ENCODE peak calls at places on chromosomes 16 and 17, in nine cellular contexts. C is GM23338, W is iPS DF 6.9, P is aorta, K is coronary artery, S is HepG2, I is ascending aorta, F is cardiac muscle cell, M is heart right ventricle. X is an unnamed sample.

GRCh38 chr17:43572368-43572980 is 26.3 kb upstream of the ETV4 start:
- DNase-seq in C (no peak), W (no peak), P (no peak), K (no peak), S (peak), I (no peak), F (no peak), M (no peak), X (no peak)

GRCh38 chr16:4327386-4327781 is 11.5 kb downstream of the GLIS2 start:
- DNase-seq in C (no peak), W (no peak), P (no peak), K (no peak), S (no peak), I (no peak), F (no peak), M (no peak), X (no peak)

GRCh38 chr16:30997000-30997886 is 12.2 kb downstream of the HSD3B7 start:
- DNase-seq in C (peak), W (no peak), P (peak), K (peak), S (peak), I (no peak), F (peak), M (peak), X (peak)

GRCh38 chr16:57041182-57042156 is 50.9 kb upstream of the CPNE2 start:
- DNase-seq in C (no peak), W (no peak), P (no peak), K (no peak), S (no peak), I (no peak), F (no peak), M (no peak), X (peak)

GRCh38 chr16:70691223-70692129 is 5.6 kb upstream of the MTSS2 start:
- DNase-seq in C (no peak), W (no peak), P (peak), K (peak), S (peak), I (peak), F (peak), M (peak), X (no peak)

GRCh38 chr16:72848759-72849664 is 198.9 kb downstream of the ZFHX3 start:
- DNase-seq in C (no peak), W (no peak), P (peak), K (peak), S (no peak), I (peak), F (no peak), M (peak), X (no peak)

GRCh38 chr16:4936991-4937781 is at the start of gene PPL:
- DNase-seq in C (peak), W (no peak), P (no peak), K (no peak), S (peak), I (no peak), F (peak), M (peak), X (no peak)

GRCh38 chr16:73082608-73083007 is 34.7 kb upstream of the ZFHX3 start:
- DNase-seq in C (no peak), W (no peak), P (peak), K (no peak), S (peak), I (no peak), F (no peak), M (no peak), X (no peak)

GRCh38 chr17:36864827-36865320 is 72.4 kb upstream of the LHX1 start:
- DNase-seq in C (no peak), W (no peak), P (peak), K (no peak), S (no peak), I (no peak), F (no peak), M (no peak), X (peak)

GRCh38 chr16:51816929-51817328 is 665.9 kb upstream of the SALL1 start:
- DNase-seq in C (no peak), W (no peak), P (no peak), K (no peak), S (no peak), I (no peak), F (no peak), M (no peak), X (no peak)

GRCh38 chr16:69741951-69742904 is 12.5 kb downstream of the NOB1 start:
- DNase-seq in C (no peak), W (no peak), P (peak), K (no peak), S (no peak), I (no peak), F (peak), M (peak), X (peak)

GRCh38 chr17:32484628-32485027 is 2.2 kb upstream of the CDK5R1 start:
- DNase-seq in C (no peak), W (no peak), P (no peak), K (no peak), S (no peak), I (no peak), F (no peak), M (no peak), X (peak)

GRCh38 chr17:27526603-27527002 is 70.4 kb downstream of the KSR1 start:
- DNase-seq in C (peak), W (no peak), P (no peak), K (no peak), S (no peak), I (no peak), F (no peak), M (no peak), X (peak)

GRCh38 chr17:21352981-21353265 is 23.2 kb upstream of the KCNJ12 start:
- DNase-seq in C (no peak), W (no peak), P (peak), K (no peak), S (no peak), I (no peak), F (no peak), M (no peak), X (no peak)

GRCh38 chr16:82630219-82630618 is 3.5 kb downstream of the CDH13 start:
- DNase-seq in C (no peak), W (no peak), P (no peak), K (no peak), S (no peak), I (no peak), F (no peak), M (no peak), X (no peak)

GRCh38 chr16:29877266-29877961 is 14.4 kb upstream of the CDIPT start:
- DNase-seq in C (peak), W (peak), P (no peak), K (no peak), S (no peak), I (no peak), F (peak), M (no peak), X (no peak)

GRCh38 chr16:56337131-56337857 is 88.1 kb downstream of the AMFR start:
- DNase-seq in C (no peak), W (no peak), P (peak), K (no peak), S (no peak), I (no peak), F (no peak), M (no peak), X (peak)

GRCh38 chr17:72121164-72122001 is 563 bp downstream of the SOX9 start:
- DNase-seq in C (peak), W (no peak), P (no peak), K (no peak), S (no peak), I (no peak), F (peak), M (peak), X (no peak)

GRCh38 chr17:7557825-7558543 is 566 bp upstream of the TNFSF13 start:
- DNase-seq in C (peak), W (no peak), P (peak), K (peak), S (peak), I (peak), F (peak), M (peak), X (peak)

GRCh38 chr16:75264999-75265910 is 13.8 kb upstream of the BCAR1 start:
- DNase-seq in C (peak), W (no peak), P (peak), K (peak), S (no peak), I (no peak), F (no peak), M (peak), X (no peak)

GRCh38 chr17:75639771-75640555 is 6.7 kb downstream of the SMIM5 start:
- DNase-seq in C (no peak), W (no peak), P (no peak), K (peak), S (no peak), I (no peak), F (no peak), M (no peak), X (peak)

GRCh38 chr16:27290582-27290981 is 22.0 kb upstream of the NSMCE1 start:
- DNase-seq in C (no peak), W (no peak), P (no peak), K (no peak), S (no peak), I (no peak), F (no peak), M (no peak), X (no peak)

GRCh38 chr17:44935116-44935515 is 12.5 kb downstream of the KIF18B start:
- DNase-seq in C (no peak), W (no peak), P (peak), K (peak), S (no peak), I (no peak), F (no peak), M (no peak), X (peak)

GRCh38 chr17:44932096-44932495 is 15.5 kb downstream of the KIF18B start:
- DNase-seq in C (no peak), W (no peak), P (peak), K (no peak), S (no peak), I (no peak), F (no peak), M (no peak), X (peak)

GRCh38 chr17:44934745-44935105 is 12.8 kb downstream of the KIF18B start:
- DNase-seq in C (no peak), W (no peak), P (peak), K (peak), S (no peak), I (no peak), F (no peak), M (no peak), X (peak)

GRCh38 chr17:44932526-44933097 is 15.0 kb downstream of the KIF18B start:
- DNase-seq in C (no peak), W (no peak), P (peak), K (no peak), S (no peak), I (no peak), F (no peak), M (no peak), X (peak)

GRCh38 chr17:44933824-44934744 is 13.5 kb downstream of the KIF18B start:
- DNase-seq in C (no peak), W (no peak), P (peak), K (peak), S (no peak), I (no peak), F (no peak), M (no peak), X (peak)
- H3K27ac ChIP-seq in C (no peak), W (no peak), P (no peak), K (no peak), S (no peak), I (no peak), F (no peak), M (no peak), X (no peak)

DNA sequence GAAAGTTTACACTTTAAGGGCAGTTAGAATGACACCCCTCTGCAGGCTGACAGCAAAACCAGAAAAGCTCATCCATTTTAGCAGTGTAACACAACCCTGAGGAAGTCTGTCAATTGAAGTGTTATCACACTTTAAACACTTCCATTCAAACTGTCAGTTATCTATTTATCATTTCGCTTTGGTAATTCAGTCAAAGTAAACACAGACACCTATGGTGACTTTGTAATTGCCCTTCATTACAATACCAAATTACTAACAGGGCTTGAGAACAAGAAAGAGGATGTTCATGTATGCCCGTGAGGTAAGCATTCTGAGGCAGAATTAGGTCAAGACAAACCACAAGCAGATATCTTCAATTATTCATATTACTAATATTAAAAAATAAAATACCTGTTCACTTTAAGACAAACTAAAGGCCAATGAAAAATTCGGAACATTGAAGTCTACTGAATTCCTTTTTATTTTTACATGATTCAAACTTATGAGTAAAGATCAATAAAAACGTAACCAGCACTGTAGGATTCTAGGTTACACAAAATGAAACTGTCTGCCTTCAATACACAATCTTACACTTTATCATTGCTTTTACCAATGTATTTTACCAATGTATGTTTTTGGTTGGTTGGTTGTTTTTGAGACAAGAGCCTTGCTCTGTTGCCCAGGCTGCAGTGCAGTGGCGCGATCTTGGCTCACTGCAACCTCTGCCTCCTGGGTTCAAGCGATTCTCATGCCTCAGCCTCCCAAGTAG is 57.1 kb downstream of the BRIP1 start:
- DNase-seq in C (peak), W (no peak), P (no peak), K (no peak), S (no peak), I (no peak), F (no peak), M (no peak), X (no peak)
- H3K27ac ChIP-seq in C (no peak), W (no peak), P (no peak), K (no peak), S (no peak), I (no peak), F (no peak), M (no peak), X (no peak)

GRCh38 chr16:89334461-89334860 is 117.0 kb downstream of the ZNF778 start:
- DNase-seq in C (no peak), W (no peak), P (peak), K (no peak), S (no peak), I (no peak), F (no peak), M (no peak), X (no peak)
- H3K27ac ChIP-seq in C (peak), W (no peak), P (no peak), K (no peak), S (peak), I (peak), F (peak), M (peak), X (peak)

GRCh38 chr16:88831838-88832237 is 20.1 kb upstream of the APRT start:
- DNase-seq in C (no peak), W (no peak), P (no peak), K (no peak), S (peak), I (no peak), F (no peak), M (no peak), X (no peak)
- H3K27ac ChIP-seq in C (no peak), W (no peak), P (no peak), K (no peak), S (no peak), I (no peak), F (no peak), M (no peak), X (no peak)

X was measured in spleen.